ENCODE peak calls at places on chromosomes 4 and X, in seven cellular contexts. U is HCT116, I is GM23338, H is hepatocyte, X is MM.1S, D is neural progenitor cell, K is GM23248. Y is an unnamed sample.
A peak's percentile ranks its signal among the peaks of the same experiment; 100 is the strongest.

GRCh38 chr4:158958489-158959270 is 144.2 kb upstream of the RAPGEF2 start:
- DNase-seq in D (no peak), K (peak; percentile 33), I (no peak), U (no peak), H (no peak), X (no peak), Y (no peak)

GRCh38 chr4:7120341-7120740 is 52.5 kb upstream of the GRPEL1 start:
- DNase-seq in X (peak; percentile 37), K (peak; percentile 32), I (peak; percentile 61), D (no peak), U (peak; percentile 16), H (no peak), Y (peak; percentile 17)

GRCh38 chr4:186029731-186030421 is 39.1 kb upstream of the TLR3 start:
- DNase-seq in I (peak; percentile 30), U (no peak), H (peak; percentile 62), D (peak; percentile 90), X (no peak), K (peak; percentile 30), Y (no peak)

GRCh38 chrX:35101901-35102300 is 159.3 kb downstream of the FAM47B start:
- DNase-seq in X (no peak), K (no peak), U (no peak), H (no peak), I (no peak), D (no peak), Y (peak; percentile 3)

GRCh38 chr4:129144755-129145206 is 48.8 kb downstream of the C4orf33 start:
- DNase-seq in U (no peak), X (no peak), I (no peak), K (no peak), H (no peak), D (no peak), Y (no peak)

GRCh38 chr4:188934320-188934975 is 795.2 kb downstream of the TRIML1 start:
- DNase-seq in X (no peak), U (peak; percentile 18), I (no peak), H (no peak), K (peak; percentile 22), D (no peak), Y (peak; percentile 17)

GRCh38 chr4:87973283-87974169 is 2.0 kb upstream of the SPP1 start:
- DNase-seq in K (peak; percentile 85), U (peak; percentile 59), I (peak; percentile 88), H (peak; percentile 73), X (peak; percentile 50), D (peak; percentile 69), Y (peak; percentile 70)

GRCh38 chr4:30979402-30979801 is 259.2 kb downstream of the PCDH7 start:
- DNase-seq in I (no peak), H (no peak), K (no peak), D (no peak), U (no peak), X (no peak), Y (no peak)

GRCh38 chrX:133726211-133726630 is 259.2 kb downstream of the GPC3 start:
- DNase-seq in U (peak; percentile 27), I (no peak), K (peak; percentile 61), H (peak; percentile 9), X (no peak), D (no peak), Y (peak; percentile 93)

GRCh38 chrX:13688772-13689518 is at the start of gene RAB9A:
- DNase-seq in K (peak; percentile 84), D (peak; percentile 86), X (peak; percentile 61), H (peak; percentile 88), I (peak; percentile 79), U (peak; percentile 38), Y (peak; percentile 76)

GRCh38 chr4:72275381-72275780 is 243.6 kb downstream of the NPFFR2 start:
- DNase-seq in X (no peak), H (no peak), U (no peak), I (no peak), K (peak; percentile 37), D (no peak), Y (no peak)

GRCh38 chrX:43836435-43837184 is 45.6 kb downstream of the MAOB start:
- DNase-seq in D (peak; percentile 3), I (peak; percentile 18), U (peak; percentile 7), X (no peak), K (peak; percentile 35), H (peak; percentile 26), Y (peak; percentile 65)

GRCh38 chr4:53558061-53558801 is 33.1 kb downstream of the LNX1 start:
- DNase-seq in I (peak; percentile 44), D (peak; percentile 6), U (no peak), K (peak; percentile 91), H (no peak), X (no peak), Y (peak; percentile 90)

GRCh38 chr4:15378055-15378454 is 49.8 kb upstream of the C1QTNF7 start:
- DNase-seq in X (no peak), D (peak; percentile 33), H (no peak), K (peak; percentile 70), I (no peak), U (no peak), Y (no peak)

GRCh38 chrX:128287693-128288092 is 235.5 kb upstream of the ACTRT1 start:
- DNase-seq in X (no peak), D (no peak), U (no peak), K (no peak), I (no peak), H (no peak), Y (peak; percentile 20)

GRCh38 chrX:120145295-120145925 is 13.0 kb upstream of the RHOXF2 start:
- DNase-seq in K (no peak), D (no peak), I (no peak), X (no peak), U (no peak), H (no peak), Y (no peak)

GRCh38 chr4:110631582-110632505 is 9.0 kb upstream of the PITX2 start:
- DNase-seq in U (peak; percentile 68), X (peak; percentile 32), K (peak; percentile 28), I (peak; percentile 93), D (peak; percentile 94), H (peak; percentile 93), Y (peak; percentile 80)

GRCh38 chr4:121785479-121785878 is 15.6 kb upstream of the EXOSC9 start:
- DNase-seq in I (no peak), U (no peak), K (peak; percentile 87), X (no peak), D (no peak), H (no peak), Y (peak; percentile 14)

GRCh38 chr4:103008875-103009729 is 10.4 kb downstream of the SLC9B1 start:
- DNase-seq in I (peak; percentile 78), X (peak; percentile 72), U (peak; percentile 68), D (peak; percentile 60), H (peak; percentile 73), K (peak; percentile 76), Y (peak; percentile 73)

GRCh38 chrX:13380230-13380629 is 60.4 kb upstream of the ATXN3L start:
- DNase-seq in H (no peak), K (peak; percentile 79), I (no peak), U (no peak), X (no peak), D (no peak), Y (peak; percentile 48)

GRCh38 chrX:150035531-150035930 is 97.2 kb upstream of the EOLA2 start:
- DNase-seq in D (no peak), H (no peak), I (no peak), X (no peak), U (no peak), K (peak; percentile 64), Y (peak; percentile 64)

GRCh38 chr4:33060873-33061542 is 2340.8 kb downstream of the PCDH7 start:
- DNase-seq in D (peak; percentile 84), U (peak; percentile 68), X (peak; percentile 22), H (peak; percentile 77), K (peak; percentile 74), I (peak; percentile 91), Y (peak; percentile 69)

GRCh38 chr4:793941-794621 is 31.8 kb downstream of the CPLX1 start:
- DNase-seq in H (no peak), K (no peak), D (no peak), X (no peak), I (no peak), U (no peak), Y (no peak)

GRCh38 chr4:170465434-170465833 is 375.7 kb upstream of the AADAT start:
- DNase-seq in K (no peak), X (no peak), D (peak; percentile 44), U (no peak), I (peak; percentile 10), H (no peak), Y (no peak)

GRCh38 chr4:155413451-155413850 is 36.7 kb upstream of the MAP9 start:
- DNase-seq in D (no peak), K (no peak), I (no peak), X (no peak), H (no peak), U (no peak), Y (no peak)

GRCh38 chrX:12979011-12979629 is 4.2 kb downstream of the TMSB4X start:
- DNase-seq in U (no peak), D (no peak), K (peak; percentile 29), H (no peak), X (no peak), I (no peak), Y (no peak)

GRCh38 chr4:144355809-144356757 is 215.6 kb upstream of the GYPA start:
- DNase-seq in K (peak; percentile 78), D (peak; percentile 88), U (peak; percentile 67), I (peak; percentile 58), H (peak; percentile 77), X (peak; percentile 12), Y (peak; percentile 85)
- TF ChIP-seq EZH2phosphoT487 in K (peak; percentile 74), D (peak; percentile 60), U (no peak), I (no peak), H (no peak), X (no peak), Y (no peak)

GRCh38 chrX:140504371-140505324 is at the start of gene SOX3:
- DNase-seq in U (no peak), D (peak; percentile 85), K (no peak), I (peak; percentile 82), H (no peak), X (no peak), Y (no peak)
- TF ChIP-seq EZH2 in U (no peak), D (no peak), K (peak; percentile 75), I (no peak), H (peak; percentile 96), X (no peak), Y (no peak)

DNA sequence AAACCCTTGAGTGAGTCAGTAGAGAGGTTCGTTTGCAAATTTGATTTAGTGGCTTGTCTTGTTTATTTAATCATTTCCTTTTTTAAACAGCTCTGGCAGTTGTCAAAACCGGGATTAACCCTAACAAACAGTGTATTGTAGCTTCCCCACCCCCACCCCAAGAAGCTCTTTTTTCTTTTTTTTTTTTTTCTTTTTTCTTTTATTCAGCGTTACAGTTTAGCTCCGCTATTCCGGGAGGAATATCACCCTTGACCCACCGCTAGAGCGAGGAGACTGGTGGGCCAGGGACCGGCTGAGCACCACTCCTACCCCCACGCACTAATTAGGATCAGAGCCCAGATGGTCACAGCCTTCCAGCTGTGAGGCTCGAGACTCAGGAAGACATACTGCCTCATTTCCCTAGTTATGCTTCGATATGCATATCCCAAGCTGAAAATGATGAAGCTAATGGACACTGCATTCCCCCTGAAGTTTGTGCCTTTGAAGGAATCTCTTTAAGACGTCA is 2.0 kb downstream of the PARM1 start:
- DNase-seq in D (peak; percentile 46), I (peak; percentile 10), U (no peak), K (peak; percentile 1), X (no peak), H (no peak), Y (no peak)
- H3K4me3 ChIP-seq in D (peak overlapping the region; percentile 68), I (peak overlapping the region; percentile 89), U (no peak overlapping the region), K (peak overlapping the region; percentile 67), X (peak overlapping the region; percentile 91), H (peak overlapping the region; percentile 72), Y (peak overlapping the region; percentile 82)

DNA sequence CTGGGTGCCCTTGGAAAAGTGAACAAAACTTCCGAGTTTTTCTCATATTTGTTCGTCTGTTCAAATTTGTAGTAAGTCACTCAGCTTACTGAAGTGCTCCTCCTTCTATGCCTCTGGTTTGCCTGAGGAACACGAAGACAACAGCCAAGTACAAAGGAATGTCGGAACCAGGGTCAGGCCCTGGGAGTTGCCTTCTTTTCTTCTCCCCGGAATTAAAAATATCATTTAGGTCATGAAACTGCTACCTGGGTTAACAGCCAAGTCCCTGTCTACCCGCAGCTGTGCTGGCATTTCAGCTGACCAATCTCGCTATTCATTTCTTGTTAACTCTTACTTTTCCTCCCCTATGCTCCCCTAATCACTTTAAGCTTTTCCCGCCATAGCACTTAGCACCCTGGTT is 137.6 kb upstream of the TEX13D start:
- DNase-seq in X (no peak), I (no peak), K (peak; percentile 9), D (no peak), U (no peak), H (no peak), Y (no peak)
- TF ChIP-seq EZH2phosphoT487 in X (no peak), I (no peak), K (no peak), D (no peak), U (no peak), H (no peak), Y (no peak)